ENCODE peak calls at places on chromosomes 7 and 10, in six cellular contexts. I is right atrium auricular region, J is stomach, T is Caco-2, H is SJCRH30, Q is Panc1. E is an unnamed sample. For H3K9me3, the result is how much of the 10 kb centered on the place peaks cover.

GRCh38 chr7:132307465-132307864 is 268.8 kb downstream of the PLXNA4 start:
- DNase-seq in I (no peak), H (no peak), T (no peak), Q (no peak), J (no peak), E (no peak)

GRCh38 chr7:48301201-48301600 is 129.9 kb downstream of the ABCA13 start:
- DNase-seq in I (no peak), T (no peak), J (no peak), H (no peak), Q (no peak), E (no peak)

GRCh38 chr10:104045151-104046089 is 40.3 kb downstream of the COL17A1 start:
- DNase-seq in J (peak), T (peak), Q (peak), H (no peak), I (peak), E (peak)

GRCh38 chr7:103445228-103446020 is 583 bp downstream of the SLC26A5 start:
- DNase-seq in H (no peak), I (no peak), T (no peak), Q (no peak), J (no peak), E (no peak)

GRCh38 chr10:9024210-9024609 is 969.7 kb downstream of the GATA3 start:
- DNase-seq in J (no peak), H (no peak), T (no peak), I (no peak), Q (peak), E (no peak)

GRCh38 chr10:6234371-6234770 is 31.6 kb downstream of the PFKFB3 start:
- DNase-seq in J (no peak), T (no peak), Q (no peak), H (no peak), I (no peak), E (no peak)

GRCh38 chr7:154997840-154998370 is 5.0 kb downstream of the PAXIP1 start:
- DNase-seq in Q (no peak), T (no peak), J (no peak), I (no peak), H (no peak), E (no peak)

GRCh38 chr7:92567460-92567859 is 22.7 kb downstream of the FAM133B start:
- DNase-seq in Q (peak), T (no peak), I (no peak), H (no peak), J (no peak), E (no peak)

GRCh38 chr10:97550336-97551149 is 22.0 kb upstream of the ANKRD2 start:
- DNase-seq in Q (no peak), J (no peak), T (no peak), I (no peak), H (no peak), E (no peak)

GRCh38 chr10:88497878-88498277 is 85.2 kb downstream of the RNLS start:
- DNase-seq in J (no peak), I (no peak), Q (no peak), H (no peak), T (no peak), E (no peak)

GRCh38 chr7:39651262-39651661 is 27.9 kb downstream of the RALA start:
- DNase-seq in Q (no peak), H (no peak), I (no peak), J (no peak), T (no peak), E (no peak)

GRCh38 chr10:120688928-120689327 is 162.2 kb upstream of the WDR11 start:
- DNase-seq in J (no peak), T (no peak), I (no peak), Q (no peak), H (no peak), E (no peak)

GRCh38 chr10:5047912-5048628 is 44.4 kb upstream of the AKR1C2 start:
- DNase-seq in J (no peak), I (no peak), Q (no peak), T (no peak), H (no peak), E (no peak)

GRCh38 chr7:121798076-121798475 is 74.9 kb upstream of the PTPRZ1 start:
- DNase-seq in T (no peak), I (no peak), Q (no peak), J (no peak), H (no peak), E (no peak)

GRCh38 chr10:70084189-70084588 is 31.5 kb downstream of the MACROH2A2 start:
- DNase-seq in J (no peak), H (no peak), Q (no peak), T (peak), I (no peak), E (no peak)

GRCh38 chr7:154953006-154953684 is 49.8 kb downstream of the PAXIP1 start:
- DNase-seq in I (no peak), J (peak), T (no peak), H (peak), Q (peak), E (no peak)

GRCh38 chr7:31078363-31078990 is 26.4 kb downstream of the ADCYAP1R1 start:
- DNase-seq in H (no peak), J (no peak), Q (no peak), T (no peak), I (no peak), E (no peak)

GRCh38 chr7:117069379-117069778 is 116.1 kb downstream of the ST7 start:
- DNase-seq in J (no peak), I (no peak), H (no peak), T (no peak), Q (no peak), E (no peak)

GRCh38 chr10:58554316-58554715 is 41.6 kb downstream of the BICC1 start:
- DNase-seq in T (no peak), Q (no peak), I (no peak), H (no peak), J (no peak), E (no peak)

GRCh38 chr10:79444243-79445119 is 943 bp downstream of the ZCCHC24 start:
- DNase-seq in H (peak), I (peak), T (no peak), J (peak), Q (no peak), E (peak)

GRCh38 chr10:22704348-22705341 is 9.7 kb downstream of the PIP4K2A start:
- DNase-seq in T (no peak), J (no peak), I (no peak), Q (no peak), H (no peak), E (no peak)

GRCh38 chr10:73591578-73591902 is 398 bp upstream of the USP54 start:
- DNase-seq in H (peak), J (no peak), Q (no peak), I (no peak), T (peak), E (no peak)

GRCh38 chr10:109892885-109893284 is 30.4 kb downstream of the XPNPEP1 start:
- DNase-seq in J (no peak), I (no peak), Q (no peak), H (no peak), T (no peak), E (no peak)

GRCh38 chr7:93327006-93327633 is 95.0 kb downstream of the VPS50 start:
- DNase-seq in I (no peak), Q (peak), H (peak), T (no peak), J (no peak), E (no peak)

GRCh38 chr10:102511562-102512274 is 7.9 kb downstream of the SUFU start:
- DNase-seq in Q (no peak), T (no peak), J (no peak), I (no peak), H (no peak), E (no peak)

GRCh38 chr7:128032605-128033235 is 1.5 kb upstream of the LRRC4 start:
- DNase-seq in Q (no peak), I (no peak), J (no peak), H (no peak), T (no peak), E (no peak)

GRCh38 chr10:484441-484924 is 205.0 kb downstream of the DIP2C start:
- DNase-seq in I (peak), Q (no peak), T (no peak), J (peak), H (peak), E (no peak)

GRCh38 chr7:44264221-44264956 is 61.0 kb downstream of the CAMK2B start:
- DNase-seq in J (no peak), Q (no peak), T (no peak), I (no peak), H (no peak), E (no peak)

DNA sequence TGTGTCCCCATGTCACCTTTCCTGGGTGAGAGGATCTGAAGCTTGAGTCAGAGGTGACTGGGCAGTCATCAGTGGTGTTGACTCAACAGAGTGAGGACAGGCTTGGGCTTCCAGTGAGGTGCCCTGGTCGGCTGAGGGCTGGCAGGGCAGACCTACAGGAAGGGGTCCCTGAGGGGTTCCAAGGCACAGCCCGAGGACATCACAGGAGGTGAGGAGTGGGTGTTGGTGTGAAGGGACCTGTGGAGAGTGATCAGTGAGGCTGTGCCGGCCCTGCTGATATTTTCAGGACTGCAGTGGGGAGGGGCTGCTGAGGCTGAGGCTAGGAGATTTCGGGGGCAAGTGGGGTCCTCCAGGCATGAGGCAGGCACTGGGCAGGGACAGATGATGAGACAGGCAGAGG is 545.5 kb downstream of the TCERG1L start:
- DNase-seq in Q (no peak), T (no peak), I (no peak), H (no peak), J (no peak), E (peak)
- H3K9me3 ChIP-seq in Q (under half), T (under half), I (under half), H (under half), J (under half), E (under half)

GRCh38 chr7:64628721-64629120 is 37.2 kb upstream of the ZNF107 start:
- DNase-seq in I (no peak), H (no peak), T (no peak), Q (no peak), J (no peak), E (no peak)

GRCh38 chr7:64628192-64628591 is 37.7 kb upstream of the ZNF107 start:
- DNase-seq in J (no peak), H (no peak), T (no peak), I (no peak), Q (no peak), E (no peak)

GRCh38 chr7:64625114-64626082 is 40.5 kb upstream of the ZNF107 start:
- DNase-seq in H (no peak), Q (no peak), T (no peak), I (no peak), J (no peak), E (no peak)

GRCh38 chr7:64626557-64626956 is 39.4 kb upstream of the ZNF107 start:
- DNase-seq in T (no peak), H (no peak), Q (no peak), I (no peak), J (no peak), E (no peak)

GRCh38 chr7:64626083-64626469 is 39.9 kb upstream of the ZNF107 start:
- DNase-seq in Q (no peak), J (no peak), H (no peak), I (no peak), T (no peak), E (no peak)
- H3K9me3 ChIP-seq in Q (under half), J (under half), H (under half), I (under half), T (under half), E (under half)

GRCh38 chr7:157500171-157500960 is 163.6 kb downstream of the DNAJB6 start:
- DNase-seq in T (no peak), Q (no peak), H (no peak), J (peak), I (no peak), E (no peak)
- H3K9me3 ChIP-seq in T (under half), Q (under half), H (under half), J (under half), I (under half), E (under half)

GRCh38 chr10:131933016-131933694 is 32.3 kb downstream of the PPP2R2D start:
- DNase-seq in H (no peak), T (no peak), Q (no peak), I (no peak), J (no peak), E (no peak)
- H3K9me3 ChIP-seq in H (under half), T (under half), Q (under half), I (under half), J (under half), E (under half)

GRCh38 chr7:17118412-17118811 is 180.0 kb upstream of the AHR start:
- DNase-seq in Q (no peak), H (no peak), J (no peak), T (no peak), I (no peak), E (no peak)
- H3K9me3 ChIP-seq in Q (under half), H (under half), J (under half), T (under half), I (under half), E (under half)

GRCh38 chr10:130282492-130283233 is 146.5 kb downstream of the GLRX3 start:
- DNase-seq in J (no peak), Q (no peak), I (no peak), T (no peak), H (no peak), E (no peak)

GRCh38 chr10:130283234-130283574 is 147.0 kb downstream of the GLRX3 start:
- DNase-seq in H (no peak), J (no peak), I (no peak), T (no peak), Q (no peak), E (no peak)
- H3K9me3 ChIP-seq in H (under half), J (under half), I (half or more), T (under half), Q (half or more), E (under half)

GRCh38 chr10:2463301-2463700 is 604.0 kb upstream of the PFKP start:
- DNase-seq in Q (no peak), J (no peak), I (no peak), H (no peak), T (no peak), E (no peak)
- H3K9me3 ChIP-seq in Q (under half), J (under half), I (under half), H (under half), T (under half), E (under half)

DNA sequence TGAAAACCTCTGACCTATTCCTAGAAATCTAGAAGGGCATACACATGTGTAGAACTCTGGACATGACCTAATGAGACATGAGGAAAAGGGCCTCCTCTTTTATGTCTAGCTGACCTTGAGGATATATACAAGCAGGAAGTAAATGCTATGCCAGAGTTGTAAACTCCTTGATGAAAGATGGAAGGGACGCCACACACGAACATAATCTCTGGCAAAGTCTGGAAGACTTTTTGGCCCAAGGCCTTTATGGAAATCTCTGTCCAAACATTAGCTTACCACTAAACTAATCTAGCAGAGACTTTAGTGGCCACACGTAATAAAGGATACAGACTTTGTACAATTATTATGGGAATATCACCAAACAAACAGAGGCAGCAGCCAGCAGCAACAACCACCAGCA is 138.1 kb upstream of the THSD7A start:
- DNase-seq in H (peak), I (no peak), T (no peak), Q (no peak), J (no peak), E (no peak)
- H3K9me3 ChIP-seq in H (under half), I (under half), T (under half), Q (under half), J (under half), E (under half)

GRCh38 chr7:64872809-64873500 is 30.1 kb upstream of the ZNF273 start:
- DNase-seq in Q (no peak), T (peak), I (peak), H (peak), J (peak), E (no peak)

GRCh38 chr7:64873517-64873916 is 29.6 kb upstream of the ZNF273 start:
- DNase-seq in J (peak), I (peak), T (peak), H (no peak), Q (no peak), E (no peak)

GRCh38 chr7:64871761-64872160 is 31.3 kb upstream of the ZNF273 start:
- DNase-seq in T (peak), J (peak), H (no peak), Q (no peak), I (peak), E (no peak)

GRCh38 chr7:64870656-64871055 is 32.4 kb upstream of the ZNF273 start:
- DNase-seq in J (peak), T (no peak), I (peak), H (no peak), Q (no peak), E (no peak)

DNA sequence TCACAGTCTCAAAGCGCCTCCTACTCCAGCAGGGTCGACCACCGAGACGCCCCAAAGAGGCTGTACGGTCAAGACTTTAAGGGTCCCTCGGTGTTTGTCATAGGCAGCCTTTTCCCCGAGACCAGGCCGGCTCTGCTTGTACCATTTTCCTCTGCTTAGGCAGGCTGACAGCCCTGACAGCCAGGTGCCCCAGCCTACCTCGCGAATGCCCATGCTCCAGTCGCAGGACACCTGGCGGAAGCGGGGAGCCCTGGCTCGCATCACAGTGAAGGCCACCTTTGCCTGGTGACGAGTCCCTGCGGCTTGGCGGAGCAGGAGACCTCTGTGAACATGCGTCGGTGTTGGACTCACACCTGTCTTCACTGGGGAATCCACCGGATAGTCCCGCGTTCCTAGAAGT is 30.7 kb upstream of the ZNF273 start:
- DNase-seq in H (peak), T (peak), Q (no peak), J (peak), I (peak), E (no peak)
- H3K9me3 ChIP-seq in H (under half), T (under half), Q (under half), J (under half), I (under half), E (under half)

E was measured in pancreas.